ENCODE peak calls at places on chromosomes 13 and 19, in six cellular contexts. One of them, this sample, is unnamed.
A peak's percentile ranks its signal among the peaks of the same experiment; 100 is the strongest.

GRCh38 chr13:24244802-24245201 is 64.6 kb upstream of the C1QTNF9 start:
- DNase-seq in K562: no peak
- DNase-seq in A549: no peak
- DNase-seq in GM12878: no peak
- DNase-seq in endothelial cell of umbilical vein: no peak
- DNase-seq in HepG2: no peak
- DNase-seq in this sample: no peak

GRCh38 chr13:27953671-27954405 is 15.3 kb downstream of the CDX2 start:
- DNase-seq in K562: peak; percentile 55
- DNase-seq in A549: peak; percentile 57
- DNase-seq in GM12878: no peak
- DNase-seq in endothelial cell of umbilical vein: peak; percentile 64
- DNase-seq in HepG2: peak; percentile 19
- DNase-seq in this sample: peak; percentile 95

GRCh38 chr13:99347911-99348451 is 40.8 kb upstream of the GPR183 start:
- DNase-seq in K562: no peak
- DNase-seq in A549: no peak
- DNase-seq in GM12878: no peak
- DNase-seq in endothelial cell of umbilical vein: no peak
- DNase-seq in HepG2: no peak
- DNase-seq in this sample: no peak

GRCh38 chr19:35213678-35214632 is 14.6 kb downstream of the FAM187B start:
- DNase-seq in K562: peak; percentile 50
- DNase-seq in A549: peak; percentile 48
- DNase-seq in GM12878: peak; percentile 93
- DNase-seq in endothelial cell of umbilical vein: peak; percentile 96
- DNase-seq in HepG2: no peak
- DNase-seq in this sample: peak; percentile 71

GRCh38 chr19:50932690-50933083 is 20.2 kb downstream of the KLK5 start:
- DNase-seq in K562: no peak
- DNase-seq in A549: no peak
- DNase-seq in GM12878: no peak
- DNase-seq in endothelial cell of umbilical vein: no peak
- DNase-seq in HepG2: no peak
- DNase-seq in this sample: no peak

GRCh38 chr13:98466634-98467236 is 110.2 kb downstream of the STK24 start:
- DNase-seq in K562: peak; percentile 54
- DNase-seq in A549: peak; percentile 58
- DNase-seq in GM12878: no peak
- DNase-seq in endothelial cell of umbilical vein: peak; percentile 67
- DNase-seq in HepG2: peak; percentile 43
- DNase-seq in this sample: peak; percentile 45

GRCh38 chr19:46115396-46116109 is 8.9 kb downstream of the IGFL3 start:
- DNase-seq in K562: no peak
- DNase-seq in A549: peak; percentile 70
- DNase-seq in GM12878: peak; percentile 31
- DNase-seq in endothelial cell of umbilical vein: no peak
- DNase-seq in HepG2: no peak
- DNase-seq in this sample: peak; percentile 43

GRCh38 chr13:41005709-41006108 is 13.4 kb downstream of the ELF1 start:
- DNase-seq in K562: no peak
- DNase-seq in A549: no peak
- DNase-seq in GM12878: no peak
- DNase-seq in endothelial cell of umbilical vein: no peak
- DNase-seq in HepG2: no peak
- DNase-seq in this sample: no peak

GRCh38 chr13:109198585-109198984 is 569.2 kb downstream of the MYO16 start:
- DNase-seq in K562: no peak
- DNase-seq in A549: no peak
- DNase-seq in GM12878: no peak
- DNase-seq in endothelial cell of umbilical vein: peak; percentile 6
- DNase-seq in HepG2: no peak
- DNase-seq in this sample: no peak

GRCh38 chr19:47476438-47476972 is 4.8 kb upstream of the SLC8A2 start:
- DNase-seq in K562: no peak
- DNase-seq in A549: no peak
- DNase-seq in GM12878: no peak
- DNase-seq in endothelial cell of umbilical vein: no peak
- DNase-seq in HepG2: no peak
- DNase-seq in this sample: no peak
- TF ChIP-seq MYC in K562: no peak
- TF ChIP-seq MYC in A549: no peak
- TF ChIP-seq MYC in GM12878: no peak
- TF ChIP-seq MYC in endothelial cell of umbilical vein: no peak
- TF ChIP-seq MYC in HepG2: no peak
- TF ChIP-seq MYC in this sample: no peak

GRCh38 chr13:77330009-77330471 is 3.1 kb upstream of the MYCBP2 start:
- DNase-seq in K562: no peak
- DNase-seq in A549: no peak
- DNase-seq in GM12878: no peak
- DNase-seq in endothelial cell of umbilical vein: peak; percentile 75
- DNase-seq in HepG2: no peak
- DNase-seq in this sample: peak; percentile 58
- TF ChIP-seq MYC in K562: no peak
- TF ChIP-seq MYC in A549: no peak
- TF ChIP-seq MYC in GM12878: no peak
- TF ChIP-seq MYC in endothelial cell of umbilical vein: no peak
- TF ChIP-seq MYC in HepG2: no peak
- TF ChIP-seq MYC in this sample: no peak

DNA sequence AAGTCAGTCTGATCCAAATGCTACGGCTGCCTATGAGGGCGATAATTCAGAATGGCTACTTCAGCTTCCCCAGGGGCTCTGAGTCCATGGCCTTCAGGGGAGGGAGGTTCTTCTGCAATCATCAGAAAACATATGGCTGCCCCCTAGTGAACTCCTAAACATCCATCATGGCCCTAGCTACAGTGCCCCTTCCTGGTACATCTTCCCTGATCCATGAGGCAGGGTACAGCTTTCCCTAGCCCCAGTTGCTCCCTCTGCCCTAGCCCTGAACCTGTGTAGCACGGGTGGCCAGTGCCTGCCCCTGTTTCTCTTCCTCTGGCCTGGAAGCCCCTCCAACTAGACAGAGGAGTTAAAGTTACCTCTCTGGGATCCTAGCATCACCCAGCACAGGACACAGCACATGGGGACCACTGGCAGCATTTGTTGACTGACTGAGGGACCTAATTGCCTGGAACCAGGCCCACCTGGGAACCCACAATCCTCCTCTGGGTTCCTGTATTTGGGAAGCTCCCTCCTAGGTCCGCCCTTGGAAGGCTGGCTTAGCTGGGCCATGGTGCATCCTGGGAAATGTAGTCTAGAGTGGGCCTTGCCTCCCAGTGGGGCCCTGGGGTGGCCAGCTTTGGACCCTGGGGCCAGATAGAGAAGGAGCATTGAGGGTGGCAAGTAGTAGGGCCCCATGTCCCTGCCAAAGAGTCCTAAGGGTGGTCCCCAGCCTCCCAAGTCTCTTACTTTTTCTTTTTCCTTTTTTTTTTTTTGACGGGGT is 17.7 kb upstream of the SEMA6B start:
- DNase-seq in K562: peak; percentile 67
- DNase-seq in A549: peak; percentile 52
- DNase-seq in GM12878: no peak
- DNase-seq in endothelial cell of umbilical vein: no peak
- DNase-seq in HepG2: no peak
- DNase-seq in this sample: no peak
- TF ChIP-seq MYC in K562: no peak
- TF ChIP-seq MYC in A549: no peak
- TF ChIP-seq MYC in GM12878: no peak
- TF ChIP-seq MYC in endothelial cell of umbilical vein: no peak
- TF ChIP-seq MYC in HepG2: no peak
- TF ChIP-seq MYC in this sample: no peak

GRCh38 chr13:48302920-48303330 is 626 bp upstream of the RB1 start:
- DNase-seq in K562: no peak
- DNase-seq in A549: no peak
- DNase-seq in GM12878: no peak
- DNase-seq in endothelial cell of umbilical vein: no peak
- DNase-seq in HepG2: no peak
- DNase-seq in this sample: no peak
- TF ChIP-seq MYC in K562: no peak
- TF ChIP-seq MYC in A549: no peak
- TF ChIP-seq MYC in GM12878: no peak
- TF ChIP-seq MYC in endothelial cell of umbilical vein: no peak
- TF ChIP-seq MYC in HepG2: no peak
- TF ChIP-seq MYC in this sample: no peak

DNA sequence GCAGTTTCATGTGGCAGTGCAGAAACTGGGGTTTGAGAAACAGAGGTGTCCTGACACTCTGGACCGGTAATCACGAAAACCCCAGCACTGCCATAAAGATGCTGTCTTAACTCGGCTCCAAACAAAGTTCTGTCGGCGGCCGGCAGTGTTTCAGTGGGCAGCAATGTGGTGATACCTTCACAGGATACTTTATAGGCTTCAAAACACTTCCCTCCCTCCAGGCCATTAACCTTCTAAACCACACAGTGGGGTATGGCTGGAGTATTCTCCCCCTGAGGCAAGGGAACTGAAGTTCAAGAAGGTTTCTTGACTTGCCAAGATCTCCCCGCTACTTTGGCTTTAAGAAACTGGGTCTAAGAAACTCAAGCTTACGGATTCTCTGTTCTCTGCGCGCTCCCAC is 1.1 kb downstream of the RUBCNL start:
- DNase-seq in K562: no peak
- DNase-seq in A549: no peak
- DNase-seq in GM12878: no peak
- DNase-seq in endothelial cell of umbilical vein: no peak
- DNase-seq in HepG2: no peak
- DNase-seq in this sample: no peak
- TF ChIP-seq MYC in K562: no peak
- TF ChIP-seq MYC in A549: no peak
- TF ChIP-seq MYC in GM12878: no peak
- TF ChIP-seq MYC in endothelial cell of umbilical vein: no peak
- TF ChIP-seq MYC in HepG2: no peak
- TF ChIP-seq MYC in this sample: no peak

DNA sequence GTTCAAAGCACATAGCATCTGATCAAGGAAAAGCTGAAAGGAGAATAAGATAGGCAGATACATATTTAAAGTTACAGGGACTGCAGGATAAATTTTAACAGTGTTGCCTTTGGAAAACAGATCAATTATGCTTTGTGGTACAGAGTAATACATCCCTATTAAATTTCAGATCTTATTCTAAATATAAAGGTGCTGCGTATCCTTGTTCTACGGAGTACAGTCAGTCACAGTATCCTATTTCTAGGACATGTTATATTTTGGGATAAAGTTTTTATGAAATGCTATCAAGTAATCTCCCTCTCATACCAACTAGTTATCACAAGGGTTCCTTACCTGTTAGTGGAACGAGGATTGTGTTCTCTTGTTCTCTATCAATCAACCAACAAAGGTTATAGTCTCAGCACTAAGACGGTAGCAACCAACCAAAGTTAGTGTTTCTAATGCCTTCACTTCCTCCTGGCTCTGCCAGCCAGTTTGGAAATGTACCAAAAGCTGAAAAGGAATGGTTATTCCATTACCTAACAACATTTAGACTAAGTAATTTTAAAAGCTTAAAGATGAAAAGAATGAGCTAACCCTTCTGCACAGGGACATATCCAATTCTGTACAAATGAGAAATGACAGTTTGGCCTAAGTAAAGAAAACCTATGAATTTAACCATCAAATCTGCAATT is 35.2 kb downstream of the TSC22D1 start:
- DNase-seq in K562: no peak
- DNase-seq in A549: no peak
- DNase-seq in GM12878: no peak
- DNase-seq in endothelial cell of umbilical vein: peak; percentile 11
- DNase-seq in HepG2: no peak
- DNase-seq in this sample: no peak
- TF ChIP-seq MYC in K562: no peak
- TF ChIP-seq MYC in A549: no peak
- TF ChIP-seq MYC in GM12878: no peak
- TF ChIP-seq MYC in endothelial cell of umbilical vein: no peak
- TF ChIP-seq MYC in HepG2: no peak
- TF ChIP-seq MYC in this sample: no peak

DNA sequence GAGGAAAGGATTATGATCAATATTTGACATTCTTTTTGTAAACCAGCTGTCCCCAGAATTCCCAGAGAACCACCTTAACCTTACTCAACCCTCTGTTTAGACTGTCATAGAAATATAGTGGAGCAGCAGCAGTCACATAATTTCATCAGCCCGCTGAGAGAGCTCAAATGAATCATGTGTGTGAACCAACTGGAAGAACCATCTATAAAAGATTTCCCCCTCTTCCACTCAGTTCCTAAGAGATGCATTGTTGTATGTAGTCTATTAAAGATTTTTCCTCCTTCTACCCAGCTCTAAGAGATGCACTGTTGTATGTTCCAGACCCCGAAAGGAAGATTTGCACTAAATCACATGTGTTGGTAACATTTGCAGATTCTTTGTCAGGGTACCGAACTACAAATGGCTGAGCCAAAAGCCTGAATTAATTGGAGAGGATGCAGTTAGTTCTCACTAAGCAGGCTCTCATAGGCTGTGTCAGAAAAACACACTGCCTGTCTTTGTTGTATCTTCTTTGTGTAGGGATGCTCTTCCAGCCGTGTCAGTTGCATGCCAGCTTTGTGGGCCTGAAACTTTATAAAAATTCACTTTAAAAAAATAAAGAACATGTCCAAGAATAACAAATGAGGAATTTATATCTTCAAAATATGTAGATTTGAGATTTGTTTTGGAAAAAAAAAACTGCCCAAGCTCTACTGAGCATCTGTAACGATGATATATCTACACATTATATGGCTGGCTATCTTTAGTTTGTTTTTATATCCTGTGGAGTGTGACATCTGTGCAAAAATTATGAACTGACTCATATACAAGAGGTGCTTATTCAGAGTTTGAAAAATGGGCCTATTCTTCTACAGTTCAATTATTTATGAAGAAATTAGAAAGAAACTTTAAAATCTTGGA is 223.2 kb downstream of the MZT1 start:
- DNase-seq in K562: no peak
- DNase-seq in A549: no peak
- DNase-seq in GM12878: no peak
- DNase-seq in endothelial cell of umbilical vein: no peak
- DNase-seq in HepG2: no peak
- DNase-seq in this sample: no peak
- TF ChIP-seq MYC in K562: no peak
- TF ChIP-seq MYC in A549: no peak
- TF ChIP-seq MYC in GM12878: no peak
- TF ChIP-seq MYC in endothelial cell of umbilical vein: no peak
- TF ChIP-seq MYC in HepG2: no peak
- TF ChIP-seq MYC in this sample: no peak

This sample was measured in NB4.